ENCODE peak calls at places on chromosomes 13 and 19, in ten cellular contexts. N, K, L, B, P, W, Z, Y, G and I are unnamed samples.

GRCh38 chr13:74101436-74101835 is 32.8 kb downstream of the KLF12 start:
- DNase-seq in P (no peak), B (no peak), L (no peak), N (no peak), Z (no peak), G (no peak), W (no peak), Y (no peak), K (no peak), I (no peak)

GRCh38 chr19:8097681-8098567 is 45.4 kb downstream of the CCL25 start:
- DNase-seq in G (no peak), N (no peak), K (no peak), L (no peak), B (no peak), W (no peak), Y (no peak), P (no peak), Z (no peak), I (no peak)

GRCh38 chr13:90105276-90105675 is 1242.2 kb upstream of the MIR17HG start:
- DNase-seq in B (no peak), Z (no peak), K (peak; percentile 59), W (no peak), L (peak; percentile 64), G (no peak), P (no peak), Y (no peak), N (peak; percentile 13), I (no peak)

GRCh38 chr13:48397744-48398143 is 15.2 kb downstream of the LPAR6 start:
- DNase-seq in P (no peak), W (no peak), B (no peak), G (no peak), K (no peak), L (no peak), Y (no peak), N (no peak), Z (no peak), I (no peak)

GRCh38 chr19:1080360-1081161 is 13.6 kb downstream of the ARHGAP45 start:
- DNase-seq in Y (no peak), Z (no peak), W (no peak), K (no peak), B (peak; percentile 14), G (no peak), L (no peak), N (no peak), P (no peak), I (peak; percentile 14)

GRCh38 chr19:50328257-50329145 is 676 bp downstream of the KCNC3 start:
- DNase-seq in B (peak; percentile 42), L (no peak), Z (no peak), P (no peak), N (peak; percentile 2), K (no peak), W (no peak), G (no peak), Y (peak; percentile 40), I (no peak)

GRCh38 chr19:3324405-3324856 is 42.0 kb upstream of the NFIC start:
- DNase-seq in P (peak; percentile 78), B (peak; percentile 75), W (no peak), K (no peak), Z (peak; percentile 55), G (peak; percentile 72), N (peak; percentile 26), Y (peak; percentile 64), L (peak; percentile 46), I (peak; percentile 72)

GRCh38 chr13:77480071-77480470 is 55.4 kb upstream of the SCEL start:
- DNase-seq in W (no peak), G (no peak), K (no peak), Z (no peak), N (peak; percentile 5), P (no peak), Y (no peak), B (no peak), L (no peak), I (no peak)

GRCh38 chr19:28074773-28075172 is 1138.2 kb downstream of the UQCRFS1 start:
- DNase-seq in K (no peak), P (no peak), Z (no peak), N (no peak), Y (no peak), W (no peak), L (no peak), B (no peak), G (no peak), I (no peak)

GRCh38 chr13:106230450-106230849 is 305.0 kb downstream of the EFNB2 start:
- DNase-seq in Y (no peak), W (peak; percentile 83), P (no peak), Z (no peak), B (no peak), N (peak; percentile 10), K (peak; percentile 67), G (no peak), L (no peak), I (no peak)

GRCh38 chr13:45792827-45793303 is 58.7 kb downstream of the SIAH3 start:
- DNase-seq in Z (no peak), G (no peak), P (no peak), B (no peak), L (no peak), W (no peak), N (no peak), K (no peak), Y (no peak), I (no peak)

GRCh38 chr13:27830010-27830409 is 37.7 kb downstream of the GSX1 start:
- DNase-seq in K (peak; percentile 15), Y (peak; percentile 64), L (peak; percentile 20), B (peak; percentile 48), N (peak; percentile 21), P (peak; percentile 71), W (no peak), G (peak; percentile 33), Z (no peak), I (peak; percentile 77)

GRCh38 chr19:11046608-11047354 is 42.5 kb upstream of the LDLR start:
- DNase-seq in W (no peak), B (no peak), Z (no peak), K (no peak), N (no peak), G (no peak), L (no peak), P (no peak), Y (no peak), I (no peak)

GRCh38 chr13:59303433-59303832 is 860.3 kb downstream of the DIAPH3 start:
- DNase-seq in P (no peak), Z (no peak), B (no peak), Y (no peak), K (no peak), W (no peak), L (no peak), N (no peak), G (no peak), I (no peak)

GRCh38 chr19:31128291-31128690 is 220.9 kb downstream of the TSHZ3 start:
- DNase-seq in B (no peak), P (no peak), N (no peak), Z (no peak), L (no peak), G (no peak), W (no peak), K (no peak), Y (no peak), I (no peak)

GRCh38 chr13:62119739-62120700 is 704.4 kb upstream of the PCDH20 start:
- DNase-seq in B (no peak), Y (no peak), W (peak; percentile 17), K (peak; percentile 36), P (no peak), Z (no peak), N (peak; percentile 12), G (no peak), L (no peak), I (no peak)

GRCh38 chr13:43528992-43529391 is 257.8 kb downstream of the ENOX1 start:
- DNase-seq in G (no peak), P (no peak), Y (no peak), Z (no peak), N (no peak), B (no peak), L (no peak), W (no peak), K (no peak), I (no peak)

GRCh38 chr19:29285878-29286277 is 72.9 kb upstream of the UQCRFS1 start:
- DNase-seq in N (no peak), Z (no peak), G (no peak), W (no peak), L (no peak), B (no peak), K (no peak), P (no peak), Y (no peak), I (peak; percentile 20)

DNA sequence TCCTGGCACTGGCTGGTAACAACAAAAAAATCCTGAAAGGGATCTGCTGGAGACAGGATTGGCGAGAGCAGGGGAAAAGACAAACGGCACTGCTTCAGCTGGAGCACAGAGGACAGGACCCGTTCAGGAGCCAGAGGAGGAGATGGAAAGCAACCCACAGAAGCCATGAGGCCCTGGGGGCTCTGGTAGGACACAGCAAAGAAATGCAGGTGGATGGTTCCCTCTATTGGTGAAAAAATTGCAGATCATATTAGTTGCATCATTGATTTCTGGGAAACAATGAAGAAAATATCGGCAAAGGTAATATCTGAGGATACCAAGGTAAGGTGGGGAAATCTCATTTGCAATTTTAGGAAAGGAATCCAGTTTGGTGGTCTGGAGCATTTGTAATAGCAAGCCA is 25.7 kb upstream of the TPP2 start:
- DNase-seq in N (no peak), W (no peak), L (no peak), Y (no peak), G (no peak), K (no peak), P (no peak), Z (no peak), B (no peak), I (peak; percentile 58)
- TF ChIP-seq CTCF in N (no peak), W (peak; percentile 5), L (peak; percentile 44), Y (no peak), G (no peak), K (peak; percentile 12), P (no peak), Z (no peak), B (no peak), I (peak; percentile 61)

GRCh38 chr19:34534206-34534605 is 52.6 kb downstream of the WTIP start:
- DNase-seq in W (no peak), B (no peak), K (no peak), N (no peak), Y (no peak), L (no peak), G (no peak), Z (no peak), P (no peak), I (no peak)
- H3K4me3 ChIP-seq in W (no peak overlapping the region), B (no peak overlapping the region), K (no peak overlapping the region), N (no peak overlapping the region), Y (no peak overlapping the region), L (no peak overlapping the region), G (no peak overlapping the region), Z (no peak overlapping the region), P (no peak overlapping the region), I (no peak overlapping the region)

GRCh38 chr13:26707122-26708006 is 53.2 kb downstream of the GPR12 start:
- DNase-seq in Y (no peak), Z (no peak), K (peak; percentile 45), P (no peak), W (peak; percentile 58), N (peak; percentile 68), L (no peak), G (no peak), B (no peak), I (peak; percentile 47)
- TF ChIP-seq CTCF in Y (peak; percentile 27), Z (peak; percentile 31), K (peak; percentile 69), P (peak; percentile 47), W (peak; percentile 64), N (peak; percentile 72), L (peak; percentile 63), G (peak; percentile 24), B (peak; percentile 57), I (peak; percentile 71)

GRCh38 chr19:54390942-54391577 is 24.2 kb upstream of the TTYH1 start:
- DNase-seq in B (no peak), L (peak; percentile 50), G (no peak), Z (no peak), Y (peak; percentile 71), N (peak; percentile 77), W (peak; percentile 60), K (peak; percentile 53), P (peak; percentile 40), I (peak; percentile 68)
- H3K4me3 ChIP-seq in B (no peak overlapping the region), L (no peak overlapping the region), G (no peak overlapping the region), Z (no peak overlapping the region), Y (no peak overlapping the region), N (no peak overlapping the region), W (no peak overlapping the region), K (no peak overlapping the region), P (no peak overlapping the region), I (no peak overlapping the region)